ENCODE peak calls at places on chromosome 15, in four cellular contexts. T is Panc1, I is neuronal stem cell, E is heart left ventricle. B is an unnamed sample.

GRCh38 chr15:71110800-71111565 is 4.3 kb upstream of the THSD4 start:
- DNase-seq in T (no peak), I (no peak), E (no peak), B (no peak)

GRCh38 chr15:52148409-52148808 is 35.8 kb upstream of the BCL2L10 start:
- DNase-seq in T (no peak), I (no peak), E (no peak), B (no peak)

GRCh38 chr15:98955331-98955730 is 52.3 kb downstream of the PGPEP1L start:
- DNase-seq in T (no peak), I (no peak), E (peak), B (no peak)

GRCh38 chr15:101613130-101614000 is 38.8 kb downstream of the TM2D3 start:
- DNase-seq in T (no peak), I (no peak), E (peak), B (no peak)

GRCh38 chr15:50358805-50359204 is 3.8 kb upstream of the GABPB1 start:
- DNase-seq in T (no peak), I (no peak), E (no peak), B (no peak)

GRCh38 chr15:55770808-55771207 is 27.9 kb upstream of the PRTG start:
- DNase-seq in T (no peak), I (no peak), E (no peak), B (no peak)

GRCh38 chr15:65902373-65902772 is 33.1 kb downstream of the RAB11A start:
- DNase-seq in T (no peak), I (no peak), E (peak), B (no peak)

GRCh38 chr15:82043130-82043673 is 2.6 kb downstream of the MEX3B start:
- DNase-seq in T (no peak), I (no peak), E (no peak), B (no peak)

GRCh38 chr15:100097342-100097899 is 244.4 kb downstream of the ADAMTS17 start:
- DNase-seq in T (no peak), I (no peak), E (no peak), B (no peak)

GRCh38 chr15:48330855-48331795 is at the start of gene DUT:
- DNase-seq in T (no peak), I (peak), E (peak), B (no peak)

GRCh38 chr15:81105521-81105920 is 28.5 kb upstream of the CFAP161 start:
- DNase-seq in T (no peak), I (no peak), E (no peak), B (no peak)

GRCh38 chr15:80558631-80559319 is 136.3 kb upstream of the ABHD17C start:
- DNase-seq in T (no peak), I (no peak), E (no peak), B (no peak)

GRCh38 chr15:51623386-51623938 is 891 bp upstream of the DMXL2 start:
- DNase-seq in T (no peak), I (no peak), E (no peak), B (no peak)

GRCh38 chr15:85672338-85673097 is 122.2 kb downstream of the KLHL25 start:
- DNase-seq in T (no peak), I (no peak), E (no peak), B (no peak)

GRCh38 chr15:100201376-100202280 is 140.1 kb downstream of the ADAMTS17 start:
- DNase-seq in T (no peak), I (no peak), E (no peak), B (no peak)

GRCh38 chr15:34855397-34855796 is 60.0 kb upstream of the ACTC1 start:
- DNase-seq in T (no peak), I (no peak), E (no peak), B (no peak)

DNA sequence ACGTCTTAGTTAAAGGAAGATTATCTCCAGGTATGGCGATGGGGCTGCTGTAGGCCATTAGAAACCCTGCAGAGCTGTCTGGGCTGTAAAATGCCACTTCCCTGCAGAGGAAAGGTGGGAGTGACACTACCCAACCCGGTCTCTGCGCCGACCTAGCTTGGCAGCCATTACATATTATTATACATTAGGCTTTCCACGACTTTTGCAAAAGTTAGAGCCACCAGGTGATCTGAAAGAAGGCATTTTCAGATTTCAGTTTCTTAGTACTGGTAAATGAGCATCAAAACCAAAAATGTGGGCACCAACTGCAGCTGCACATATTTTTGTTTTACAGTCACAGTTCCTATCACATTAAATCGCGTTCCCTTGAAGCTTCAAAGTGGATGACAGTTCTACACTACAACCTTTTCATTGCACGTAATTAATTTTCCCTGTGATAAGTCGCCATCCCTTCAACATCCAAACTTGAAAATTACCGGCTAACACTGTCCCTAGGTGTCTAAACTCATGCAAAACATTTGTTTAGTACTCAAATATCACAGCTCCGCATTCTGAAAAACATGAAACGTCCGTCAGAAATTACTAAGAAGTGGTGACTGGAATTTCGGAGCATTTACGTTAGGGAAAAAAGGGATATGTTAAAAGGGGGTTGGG is 81.3 kb upstream of the CHD2 start:
- DNase-seq in T (no peak), I (no peak), E (no peak), B (no peak)
- H3K27ac ChIP-seq in T (peak), I (peak), E (peak), B (no peak)

GRCh38 chr15:43776718-43777292 is at the start of gene ELL3:
- DNase-seq in T (peak), I (peak), E (peak), B (no peak)

GRCh38 chr15:43775411-43775965 is 1.3 kb downstream of the ELL3 start:
- DNase-seq in T (peak), I (no peak), E (no peak), B (no peak)

GRCh38 chr15:43774062-43774461 is 2.7 kb downstream of the ELL3 start:
- DNase-seq in T (no peak), I (no peak), E (no peak), B (no peak)

GRCh38 chr15:43777293-43777819 is 590 bp upstream of the ELL3 start:
- DNase-seq in T (peak), I (peak), E (peak), B (no peak)

GRCh38 chr15:43776101-43776717 is 557 bp downstream of the ELL3 start:
- DNase-seq in T (no peak), I (peak), E (peak), B (no peak)
- H3K4me3 ChIP-seq in T (peak), I (peak), E (peak), B (peak)

DNA sequence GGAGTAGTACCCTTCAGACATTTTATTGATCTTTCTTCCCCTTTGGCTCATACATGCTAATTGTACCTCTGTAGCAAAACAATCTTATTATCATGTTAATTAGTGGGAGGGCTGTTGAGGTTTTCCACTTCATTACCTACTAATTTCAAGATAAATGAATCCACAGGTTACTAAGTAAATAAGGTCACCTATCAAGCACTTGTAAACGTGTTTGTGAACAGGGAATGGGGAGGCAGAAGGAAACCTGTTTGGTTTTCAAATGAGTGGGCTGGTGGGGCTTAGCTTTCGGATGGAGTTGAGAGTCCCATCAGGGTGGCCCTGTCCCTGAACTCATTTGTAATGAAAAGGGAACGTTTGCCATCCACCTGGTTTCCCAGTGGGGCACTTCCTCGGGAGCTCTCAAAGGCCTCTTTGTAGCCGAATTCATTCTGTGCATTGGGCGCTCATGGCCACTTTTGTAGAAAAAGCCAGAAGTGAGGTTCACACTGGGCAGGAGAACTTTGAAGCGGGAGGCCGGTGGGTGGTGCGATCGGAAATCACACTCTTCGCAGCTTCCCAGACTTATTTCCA is 419.8 kb upstream of the NR2F2 start:
- DNase-seq in T (no peak), I (no peak), E (no peak), B (peak)
- H3K27ac ChIP-seq in T (no peak), I (no peak), E (no peak), B (no peak)

GRCh38 chr15:29759596-29759995 is 62.7 kb downstream of the TJP1 start:
- DNase-seq in T (no peak), I (no peak), E (no peak), B (no peak)

GRCh38 chr15:29750754-29751153 is 71.5 kb downstream of the TJP1 start:
- DNase-seq in T (no peak), I (no peak), E (no peak), B (no peak)

DNA sequence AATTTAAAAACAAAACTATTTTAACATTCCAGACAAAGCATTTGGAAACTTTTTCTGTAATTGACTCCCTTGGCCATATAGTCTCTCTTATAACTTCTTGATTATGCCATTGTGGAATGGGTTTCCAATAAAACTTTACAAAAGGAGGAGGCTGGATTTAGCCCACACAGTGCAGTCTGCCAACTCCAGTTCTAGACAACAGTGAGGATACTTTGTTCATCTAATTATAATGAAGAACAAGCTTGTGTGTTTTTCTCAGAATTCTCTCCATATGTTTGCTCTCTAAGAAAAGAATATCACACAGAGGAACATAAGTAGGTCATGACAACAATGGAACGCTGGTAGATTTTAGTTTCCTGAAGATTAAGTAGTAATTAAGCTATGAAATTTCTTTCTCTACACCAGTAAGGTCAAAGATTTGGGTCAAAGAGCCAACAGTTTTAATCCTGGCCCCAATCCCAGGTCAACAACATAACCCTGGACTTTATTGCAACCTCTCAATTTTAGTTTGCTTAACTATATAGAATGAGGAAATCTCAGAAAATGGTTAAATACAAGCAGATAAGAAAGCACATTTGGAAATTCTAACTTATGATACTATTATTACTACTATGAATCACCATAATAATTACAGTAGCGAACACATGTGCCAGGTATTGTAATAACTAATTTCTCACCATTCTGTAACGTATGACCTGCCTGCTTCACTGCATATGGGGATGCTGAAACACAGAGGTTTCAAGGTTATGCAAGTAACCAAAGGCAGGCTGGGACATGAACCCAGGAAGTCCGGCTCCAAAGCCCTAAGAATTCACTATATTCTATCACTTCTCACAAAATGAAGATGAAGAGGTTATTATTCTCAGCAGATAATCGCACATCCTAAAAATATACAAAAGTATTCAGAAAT is 65.7 kb downstream of the TJP1 start:
- DNase-seq in T (no peak), I (no peak), E (no peak), B (no peak)
- H3K4me3 ChIP-seq in T (no peak), I (no peak), E (no peak), B (no peak)

DNA sequence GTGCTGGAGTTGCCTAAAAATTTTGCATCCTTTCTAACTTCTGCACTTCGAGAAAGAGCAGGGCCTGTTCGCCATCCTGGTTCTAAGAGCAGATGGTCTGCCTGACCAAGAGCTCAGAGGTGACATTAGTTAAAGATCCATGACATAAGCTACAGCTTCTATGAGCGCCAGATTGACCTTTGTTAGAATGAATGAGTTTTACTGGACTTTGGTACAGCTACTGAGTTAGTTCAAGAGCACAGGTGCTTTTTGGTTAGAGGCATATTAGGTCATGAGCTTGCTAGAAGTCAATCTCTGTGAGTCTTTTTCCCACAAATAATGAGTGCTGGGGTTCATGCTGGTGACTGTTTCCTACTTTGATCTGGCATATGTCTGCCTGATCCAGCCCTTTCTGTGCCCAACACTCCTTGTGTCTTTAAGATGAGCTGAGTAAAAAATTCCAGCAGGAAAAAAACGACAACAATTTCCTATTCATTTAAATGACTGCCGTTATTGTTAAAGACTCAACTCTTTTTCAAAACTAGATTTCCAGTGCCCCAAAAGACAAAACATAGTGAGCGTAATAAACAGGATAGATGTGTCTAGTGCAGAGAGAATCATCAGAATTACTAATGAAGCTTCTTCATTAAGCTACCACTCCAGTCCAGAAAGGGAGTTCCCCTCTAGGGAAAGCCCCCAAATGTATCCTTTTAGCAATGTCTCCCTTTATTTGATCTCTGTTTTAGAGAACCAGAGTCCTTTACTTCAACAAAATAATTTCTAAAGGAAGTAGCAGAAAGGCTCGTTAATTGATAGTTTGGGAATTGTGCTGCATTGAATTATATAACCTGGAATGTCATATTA is 152.9 kb downstream of the SLCO3A1 start:
- DNase-seq in T (no peak), I (no peak), E (no peak), B (no peak)
- H3K27ac ChIP-seq in T (no peak), I (no peak), E (no peak), B (no peak)

DNA sequence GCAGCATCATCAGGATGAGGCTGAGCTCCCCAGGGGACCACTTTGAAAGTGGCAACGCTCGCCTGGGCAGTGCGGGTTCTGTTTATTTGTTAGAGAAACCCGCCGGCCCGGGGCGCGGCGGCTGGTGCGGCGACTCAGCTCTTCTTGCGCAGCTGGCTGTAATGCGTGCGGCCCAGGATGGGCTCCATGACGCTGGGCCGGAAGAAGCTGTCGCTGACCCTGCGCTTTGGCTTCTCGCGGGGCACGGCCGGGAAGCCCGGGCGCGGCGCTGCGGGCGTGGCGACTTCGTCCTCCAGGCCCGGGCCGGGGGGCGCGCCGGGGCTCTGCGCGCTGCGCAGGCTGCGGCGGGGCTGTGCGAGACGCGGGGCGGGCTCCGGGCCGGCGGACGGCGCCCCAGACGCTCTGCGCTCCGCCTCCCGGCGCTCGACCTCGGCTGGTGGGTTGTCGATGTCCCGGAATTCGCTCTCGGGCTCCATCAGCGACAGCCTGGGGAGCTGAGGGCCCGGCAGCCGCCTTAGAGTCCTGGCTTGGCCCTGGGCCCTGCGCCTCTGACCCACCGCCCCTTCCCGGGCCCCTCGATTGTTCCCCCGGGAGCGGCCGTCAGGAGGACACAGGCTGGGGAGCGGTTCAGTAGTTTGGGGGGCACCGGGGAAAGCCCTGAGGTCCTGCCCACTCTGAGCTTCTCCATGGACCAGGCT is 10.3 kb upstream of the KIF7 start:
- DNase-seq in T (no peak), I (peak), E (peak), B (no peak)
- H3K4me3 ChIP-seq in T (peak), I (peak), E (peak), B (peak)

DNA sequence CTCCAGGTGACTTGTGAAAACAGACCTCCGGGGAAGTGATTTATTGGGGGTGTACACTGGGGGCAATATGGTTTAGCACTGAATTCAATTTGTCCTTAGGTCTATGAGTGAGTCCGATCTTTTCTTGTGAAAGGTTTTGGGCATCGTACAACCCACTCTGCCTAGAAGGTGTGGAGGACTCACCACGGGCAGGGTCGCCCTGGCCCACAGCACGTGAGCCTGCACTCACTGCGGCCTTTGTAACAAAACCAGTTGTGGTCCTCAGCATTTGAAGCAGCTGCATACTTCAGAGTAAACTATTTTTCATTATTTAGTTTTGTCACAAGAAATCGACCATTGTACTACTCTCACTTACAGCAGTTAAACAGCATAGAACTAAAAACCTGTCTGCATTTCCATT is 72.6 kb upstream of the BLM start:
- DNase-seq in T (no peak), I (no peak), E (no peak), B (no peak)
- H3K27ac ChIP-seq in T (no peak), I (no peak), E (no peak), B (no peak)

DNA sequence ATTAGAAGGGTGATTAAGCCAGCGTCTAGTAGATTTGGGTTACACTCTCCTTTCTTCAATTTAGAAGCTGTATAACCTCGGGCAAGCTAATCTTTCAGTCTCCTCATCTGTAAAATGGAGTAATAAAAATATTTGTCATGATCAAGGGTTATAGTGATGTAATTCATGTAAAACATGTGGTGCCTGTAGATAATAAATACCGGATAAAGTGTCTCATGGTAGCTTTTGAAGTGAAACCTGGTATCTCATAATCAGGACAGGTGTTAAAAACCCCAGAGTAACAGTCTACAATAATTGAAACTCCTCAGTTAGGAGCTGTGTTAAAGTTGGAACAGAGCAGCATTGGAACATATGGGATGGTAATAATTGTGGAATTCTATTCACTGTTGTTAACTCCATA is 919 bp upstream of the KNL1 start:
- DNase-seq in T (no peak), I (no peak), E (no peak), B (no peak)
- H3K4me3 ChIP-seq in T (no peak), I (no peak), E (no peak), B (no peak)